ENCODE peak calls at places on chromosomes 5 and 9, in seven cellular contexts. S, X, U, C, T, J and B are unnamed samples.

GRCh38 chr5:109743041-109743531 is 53.4 kb downstream of the MAN2A1 start:
- DNase-seq in S (no peak), X (no peak), U (no peak), C (no peak), T (no peak), J (no peak), B (no peak)

GRCh38 chr9:27183701-27184100 is 74.7 kb downstream of the TEK start:
- DNase-seq in S (no peak), X (peak), U (no peak), C (no peak), T (no peak), J (no peak), B (no peak)

GRCh38 chr5:40552981-40553380 is 126.7 kb upstream of the PTGER4 start:
- DNase-seq in S (no peak), X (no peak), U (no peak), C (no peak), T (no peak), J (no peak), B (no peak)

GRCh38 chr9:35828716-35829083 is at the start of gene FAM221B:
- DNase-seq in S (no peak), X (no peak), U (no peak), C (peak), T (no peak), J (no peak), B (no peak)

GRCh38 chr9:93258818-93259489 is 75.0 kb downstream of the WNK2 start:
- DNase-seq in S (peak), X (no peak), U (no peak), C (peak), T (peak), J (no peak), B (no peak)

GRCh38 chr5:154258531-154259217 is 68.1 kb downstream of the GALNT10 start:
- DNase-seq in S (no peak), X (no peak), U (no peak), C (no peak), T (no peak), J (no peak), B (no peak)

GRCh38 chr9:16361939-16362338 is 508.5 kb downstream of the BNC2 start:
- DNase-seq in S (no peak), X (no peak), U (no peak), C (no peak), T (no peak), J (no peak), B (no peak)

GRCh38 chr5:115069087-115069968 is 100.4 kb downstream of the TRIM36 start:
- DNase-seq in S (no peak), X (peak), U (peak), C (no peak), T (no peak), J (no peak), B (peak)

GRCh38 chr5:41048986-41049385 is 22.2 kb downstream of the MROH2B start:
- DNase-seq in S (no peak), X (peak), U (no peak), C (no peak), T (no peak), J (no peak), B (no peak)

GRCh38 chr9:91411096-91411771 is 12.4 kb downstream of the NFIL3 start:
- DNase-seq in S (no peak), X (peak), U (no peak), C (no peak), T (no peak), J (no peak), B (no peak)

GRCh38 chr9:106954974-106955850 is 92.2 kb downstream of the ZNF462 start:
- DNase-seq in S (no peak), X (no peak), U (no peak), C (no peak), T (no peak), J (no peak), B (no peak)

GRCh38 chr9:121902483-121903135 is 190.5 kb downstream of the TTLL11 start:
- DNase-seq in S (no peak), X (peak), U (no peak), C (no peak), T (no peak), J (no peak), B (no peak)

GRCh38 chr5:54876-55569 is 36.9 kb upstream of the PLEKHG4B start:
- DNase-seq in S (no peak), X (no peak), U (no peak), C (no peak), T (no peak), J (peak), B (no peak)